ENCODE peak calls at places on chromosomes 6 and 20, in nine cellular contexts. Y is omental fat pad; W is adrenal gland; S is activated CD8-positive, alpha-beta memory T cell treated with anti-CD3 and anti-CD28 coated beads, Interleukin-2, amount 50 U/mL, for 4 hours; P is ureter; B is neural progenitor cell; R is ascending aorta; G is GM20000; A is activated T-cell treated with anti-CD3 and anti-CD28 coated beads for 24 hours. V is an unnamed sample.

GRCh38 chr20:1874534-1875168 is 20.6 kb upstream of the SIRPA start:
- DNase-seq in Y (no peak), W (no peak), S (no peak), P (no peak), B (no peak), R (no peak), G (no peak), A (no peak), V (peak)

GRCh38 chr6:105188251-105188650 is 8.4 kb upstream of the POPDC3 start:
- DNase-seq in Y (no peak), W (no peak), S (no peak), P (no peak), B (no peak), R (no peak), G (no peak), A (no peak), V (no peak)

GRCh38 chr6:144932621-144933020 is 647.5 kb downstream of the UTRN start:
- DNase-seq in Y (no peak), W (no peak), S (no peak), P (no peak), B (no peak), R (no peak), G (no peak), A (no peak), V (no peak)

GRCh38 chr6:163780993-163781392 is 366.5 kb downstream of the QKI start:
- DNase-seq in Y (no peak), W (no peak), S (no peak), P (peak), B (peak), R (no peak), G (no peak), A (no peak), V (peak)

GRCh38 chr6:53530346-53530745 is 14.6 kb downstream of the GCLC start:
- DNase-seq in Y (no peak), W (no peak), S (no peak), P (no peak), B (peak), R (no peak), G (no peak), A (no peak), V (peak)

GRCh38 chr6:54903884-54904283 is 57.3 kb downstream of the FAM83B start:
- DNase-seq in Y (no peak), W (no peak), S (no peak), P (no peak), B (no peak), R (no peak), G (no peak), A (no peak), V (no peak)

GRCh38 chr6:125974214-125974866 is 12.0 kb upstream of the TRMT11 start:
- DNase-seq in Y (no peak), W (no peak), S (no peak), P (no peak), B (peak), R (no peak), G (peak), A (no peak), V (peak)

GRCh38 chr6:81996414-81996813 is 243.9 kb upstream of the TENT5A start:
- DNase-seq in Y (no peak), W (no peak), S (no peak), P (no peak), B (no peak), R (no peak), G (peak), A (no peak), V (no peak)

GRCh38 chr20:719068-719467 is 43.5 kb upstream of the SCRT2 start:
- DNase-seq in Y (no peak), W (no peak), S (no peak), P (no peak), B (no peak), R (no peak), G (no peak), A (no peak), V (no peak)

GRCh38 chr20:18783385-18783959 is 30.1 kb upstream of the SCP2D1 start:
- DNase-seq in Y (no peak), W (no peak), S (no peak), P (no peak), B (no peak), R (no peak), G (no peak), A (no peak), V (no peak)

GRCh38 chr6:43627008-43627825 is 1.8 kb downstream of the GTPBP2 start:
- DNase-seq in Y (peak), W (peak), S (no peak), P (peak), B (no peak), R (peak), G (no peak), A (no peak), V (peak)

GRCh38 chr20:38250607-38251006 is 9.9 kb downstream of the KIAA1755 start:
- DNase-seq in Y (no peak), W (no peak), S (no peak), P (no peak), B (no peak), R (peak), G (no peak), A (no peak), V (no peak)

GRCh38 chr20:4729265-4729664 is 7.6 kb downstream of the PRND start:
- DNase-seq in Y (no peak), W (no peak), S (no peak), P (no peak), B (no peak), R (no peak), G (no peak), A (no peak), V (no peak)

GRCh38 chr20:33277471-33278441 is 5.3 kb upstream of the BPIFB1 start:
- DNase-seq in Y (no peak), W (no peak), S (no peak), P (peak), B (peak), R (no peak), G (no peak), A (no peak), V (no peak)

GRCh38 chr6:73325656-73326055 is 28.4 kb downstream of the DPPA5 start:
- DNase-seq in Y (no peak), W (no peak), S (no peak), P (no peak), B (no peak), R (no peak), G (no peak), A (no peak), V (peak)

GRCh38 chr6:52213127-52213526 is 27.0 kb downstream of the IL17A start:
- DNase-seq in Y (no peak), W (no peak), S (no peak), P (no peak), B (no peak), R (no peak), G (no peak), A (no peak), V (no peak)

GRCh38 chr6:159979136-159979874 is 10.4 kb downstream of the IGF2R start:
- DNase-seq in Y (no peak), W (no peak), S (peak), P (no peak), B (peak), R (peak), G (peak), A (peak), V (no peak)